ENCODE peak calls at places on chromosome 21, in ten cellular contexts. One of them, this sample, is unnamed.
A peak's percentile ranks its signal among the peaks of the same experiment; 100 is the strongest.

GRCh38 chr21:16588433-16588860 is 858.7 kb downstream of the USP25 start:
- DNase-seq in bronchial epithelial cell: peak; percentile 82
- DNase-seq in brain microvascular endothelial cell: peak; percentile 90
- DNase-seq in cardiac fibroblast: peak; percentile 88
- DNase-seq in sigmoid colon: peak; percentile 85
- DNase-seq in IMR-90: peak; percentile 84
- DNase-seq in thoracic aorta: peak; percentile 13
- DNase-seq in NB4: no peak
- DNase-seq in GM12865: no peak
- DNase-seq in astrocyte of the spinal cord: peak; percentile 81
- DNase-seq in this sample: peak; percentile 70

GRCh38 chr21:41564871-41565281 is 56.9 kb upstream of the TMPRSS2 start:
- DNase-seq in cardiac fibroblast: peak; percentile 86
- DNase-seq in brain microvascular endothelial cell: peak; percentile 35
- DNase-seq in astrocyte of the spinal cord: peak; percentile 7
- DNase-seq in IMR-90: no peak
- DNase-seq in GM12865: peak; percentile 12
- DNase-seq in bronchial epithelial cell: peak; percentile 73
- DNase-seq in thoracic aorta: no peak
- DNase-seq in sigmoid colon: no peak
- DNase-seq in NB4: peak; percentile 26
- DNase-seq in this sample: peak; percentile 90

GRCh38 chr21:33924766-33925100 is 9.1 kb upstream of the ATP5PO start:
- DNase-seq in astrocyte of the spinal cord: no peak
- DNase-seq in cardiac fibroblast: no peak
- DNase-seq in NB4: peak; percentile 19
- DNase-seq in GM12865: no peak
- DNase-seq in thoracic aorta: no peak
- DNase-seq in IMR-90: no peak
- DNase-seq in sigmoid colon: no peak
- DNase-seq in brain microvascular endothelial cell: no peak
- DNase-seq in bronchial epithelial cell: peak; percentile 40
- DNase-seq in this sample: no peak

GRCh38 chr21:33924079-33924765 is 8.6 kb upstream of the ATP5PO start:
- DNase-seq in brain microvascular endothelial cell: peak; percentile 69
- DNase-seq in astrocyte of the spinal cord: peak; percentile 76
- DNase-seq in IMR-90: peak; percentile 72
- DNase-seq in bronchial epithelial cell: peak; percentile 61
- DNase-seq in NB4: peak; percentile 79
- DNase-seq in thoracic aorta: peak; percentile 47
- DNase-seq in GM12865: peak; percentile 91
- DNase-seq in cardiac fibroblast: peak; percentile 87
- DNase-seq in sigmoid colon: peak; percentile 93
- DNase-seq in this sample: peak; percentile 70

GRCh38 chr21:36557316-36557715 is 77.4 kb upstream of the CLDN14 start:
- DNase-seq in brain microvascular endothelial cell: no peak
- DNase-seq in GM12865: no peak
- DNase-seq in IMR-90: no peak
- DNase-seq in cardiac fibroblast: no peak
- DNase-seq in thoracic aorta: no peak
- DNase-seq in NB4: no peak
- DNase-seq in sigmoid colon: no peak
- DNase-seq in astrocyte of the spinal cord: no peak
- DNase-seq in bronchial epithelial cell: no peak
- DNase-seq in this sample: no peak

GRCh38 chr21:16072692-16073091 is 342.9 kb downstream of the USP25 start:
- DNase-seq in astrocyte of the spinal cord: peak; percentile 87
- DNase-seq in IMR-90: peak; percentile 93
- DNase-seq in brain microvascular endothelial cell: peak; percentile 74
- DNase-seq in GM12865: no peak
- DNase-seq in NB4: no peak
- DNase-seq in cardiac fibroblast: peak; percentile 75
- DNase-seq in sigmoid colon: peak; percentile 28
- DNase-seq in bronchial epithelial cell: no peak
- DNase-seq in thoracic aorta: no peak
- DNase-seq in this sample: peak; percentile 89

GRCh38 chr21:41581592-41582228 is 73.8 kb upstream of the TMPRSS2 start:
- DNase-seq in NB4: no peak
- DNase-seq in cardiac fibroblast: no peak
- DNase-seq in IMR-90: no peak
- DNase-seq in bronchial epithelial cell: no peak
- DNase-seq in brain microvascular endothelial cell: no peak
- DNase-seq in GM12865: no peak
- DNase-seq in astrocyte of the spinal cord: no peak
- DNase-seq in thoracic aorta: no peak
- DNase-seq in sigmoid colon: no peak
- DNase-seq in this sample: no peak

GRCh38 chr21:34570315-34570714 is 44.6 kb downstream of the RCAN1 start:
- DNase-seq in cardiac fibroblast: no peak
- DNase-seq in sigmoid colon: no peak
- DNase-seq in NB4: no peak
- DNase-seq in brain microvascular endothelial cell: no peak
- DNase-seq in astrocyte of the spinal cord: no peak
- DNase-seq in bronchial epithelial cell: no peak
- DNase-seq in GM12865: no peak
- DNase-seq in thoracic aorta: no peak
- DNase-seq in IMR-90: no peak
- DNase-seq in this sample: no peak

GRCh38 chr21:41684381-41685245 is 82.2 kb downstream of the RIPK4 start:
- DNase-seq in thoracic aorta: no peak
- DNase-seq in IMR-90: peak; percentile 67
- DNase-seq in sigmoid colon: no peak
- DNase-seq in astrocyte of the spinal cord: peak; percentile 31
- DNase-seq in brain microvascular endothelial cell: peak; percentile 47
- DNase-seq in NB4: no peak
- DNase-seq in cardiac fibroblast: peak; percentile 51
- DNase-seq in GM12865: no peak
- DNase-seq in bronchial epithelial cell: peak; percentile 80
- DNase-seq in this sample: peak; percentile 66

GRCh38 chr21:35920428-35920827 is 139.9 kb downstream of the SETD4 start:
- DNase-seq in bronchial epithelial cell: no peak
- DNase-seq in GM12865: no peak
- DNase-seq in thoracic aorta: no peak
- DNase-seq in NB4: no peak
- DNase-seq in sigmoid colon: no peak
- DNase-seq in cardiac fibroblast: no peak
- DNase-seq in astrocyte of the spinal cord: no peak
- DNase-seq in brain microvascular endothelial cell: no peak
- DNase-seq in IMR-90: no peak
- DNase-seq in this sample: no peak

GRCh38 chr21:38389891-38390290 is 108.4 kb downstream of the ERG start:
- DNase-seq in sigmoid colon: no peak
- DNase-seq in GM12865: no peak
- DNase-seq in astrocyte of the spinal cord: no peak
- DNase-seq in IMR-90: no peak
- DNase-seq in cardiac fibroblast: no peak
- DNase-seq in NB4: no peak
- DNase-seq in thoracic aorta: no peak
- DNase-seq in bronchial epithelial cell: no peak
- DNase-seq in brain microvascular endothelial cell: no peak
- DNase-seq in this sample: peak; percentile 29
- H3K4me3 ChIP-seq in sigmoid colon: no peak overlapping the region
- H3K4me3 ChIP-seq in GM12865: no peak overlapping the region
- H3K4me3 ChIP-seq in astrocyte of the spinal cord: no peak overlapping the region
- H3K4me3 ChIP-seq in IMR-90: no peak overlapping the region
- H3K4me3 ChIP-seq in cardiac fibroblast: no peak overlapping the region
- H3K4me3 ChIP-seq in NB4: no peak overlapping the region
- H3K4me3 ChIP-seq in thoracic aorta: no peak overlapping the region
- H3K4me3 ChIP-seq in bronchial epithelial cell: no peak overlapping the region
- H3K4me3 ChIP-seq in brain microvascular endothelial cell: no peak overlapping the region
- H3K4me3 ChIP-seq in this sample: no peak overlapping the region

GRCh38 chr21:44524412-44525371 is 15.3 kb downstream of the KRTAP10-1 start:
- DNase-seq in sigmoid colon: no peak
- DNase-seq in bronchial epithelial cell: no peak
- DNase-seq in NB4: no peak
- DNase-seq in GM12865: no peak
- DNase-seq in thoracic aorta: no peak
- DNase-seq in cardiac fibroblast: no peak
- DNase-seq in brain microvascular endothelial cell: no peak
- DNase-seq in astrocyte of the spinal cord: no peak
- DNase-seq in IMR-90: no peak
- DNase-seq in this sample: no peak

GRCh38 chr21:44527156-44527982 is 12.6 kb downstream of the KRTAP10-1 start:
- DNase-seq in bronchial epithelial cell: no peak
- DNase-seq in GM12865: no peak
- DNase-seq in NB4: no peak
- DNase-seq in IMR-90: no peak
- DNase-seq in brain microvascular endothelial cell: no peak
- DNase-seq in sigmoid colon: peak; percentile 32
- DNase-seq in cardiac fibroblast: no peak
- DNase-seq in astrocyte of the spinal cord: no peak
- DNase-seq in thoracic aorta: no peak
- DNase-seq in this sample: no peak

GRCh38 chr21:44527983-44528633 is 11.9 kb downstream of the KRTAP10-1 start:
- DNase-seq in thoracic aorta: no peak
- DNase-seq in IMR-90: no peak
- DNase-seq in bronchial epithelial cell: no peak
- DNase-seq in sigmoid colon: peak; percentile 49
- DNase-seq in cardiac fibroblast: no peak
- DNase-seq in GM12865: no peak
- DNase-seq in NB4: no peak
- DNase-seq in brain microvascular endothelial cell: no peak
- DNase-seq in astrocyte of the spinal cord: no peak
- DNase-seq in this sample: no peak

GRCh38 chr21:44525431-44526095 is 14.4 kb downstream of the KRTAP10-1 start:
- DNase-seq in brain microvascular endothelial cell: no peak
- DNase-seq in bronchial epithelial cell: no peak
- DNase-seq in cardiac fibroblast: no peak
- DNase-seq in sigmoid colon: peak; percentile 63
- DNase-seq in thoracic aorta: no peak
- DNase-seq in astrocyte of the spinal cord: no peak
- DNase-seq in NB4: no peak
- DNase-seq in IMR-90: no peak
- DNase-seq in GM12865: no peak
- DNase-seq in this sample: no peak

DNA sequence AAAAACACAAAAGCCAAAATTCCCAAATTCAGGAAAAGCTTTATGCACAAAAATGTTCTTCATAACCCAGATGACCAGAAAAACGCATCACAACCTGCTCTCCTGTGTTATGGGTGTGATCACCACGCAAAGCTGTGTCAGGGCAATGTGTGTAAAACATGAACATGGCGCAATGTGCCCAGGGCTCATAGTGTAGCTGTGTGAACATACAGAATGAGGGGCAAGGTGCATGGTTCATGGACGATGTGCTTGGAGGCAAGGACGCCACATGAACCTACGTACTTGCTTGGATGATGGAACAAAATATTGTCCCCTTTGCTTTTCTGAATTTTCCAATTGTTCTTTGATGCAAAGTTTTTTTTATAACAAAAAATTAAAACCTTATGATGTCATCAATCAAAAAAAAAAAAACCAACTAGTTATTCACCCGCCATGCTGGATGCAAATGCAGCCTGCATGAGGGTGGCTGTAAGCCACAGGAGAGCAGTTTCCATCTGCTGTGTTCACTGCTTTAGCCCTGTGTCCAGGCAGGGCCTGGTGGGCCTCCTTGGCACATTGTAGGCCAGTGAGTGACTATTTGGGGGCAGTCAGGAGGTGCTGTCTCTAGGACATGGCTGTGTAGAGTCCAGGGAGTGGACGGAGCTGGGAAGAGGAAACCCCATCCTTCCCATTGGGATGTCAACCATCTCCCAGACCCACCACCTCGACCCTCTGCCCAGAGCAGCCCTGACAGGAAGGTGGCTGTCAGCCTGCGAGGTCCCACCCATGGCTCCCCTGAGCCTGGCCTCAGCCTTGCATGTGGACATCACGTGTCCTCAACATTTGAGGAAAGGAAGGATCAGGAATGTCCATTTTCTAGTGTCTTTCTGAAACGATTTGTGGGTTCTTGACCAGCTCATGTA is 13.6 kb downstream of the KRTAP10-1 start:
- DNase-seq in thoracic aorta: no peak
- DNase-seq in GM12865: no peak
- DNase-seq in brain microvascular endothelial cell: no peak
- DNase-seq in bronchial epithelial cell: no peak
- DNase-seq in IMR-90: no peak
- DNase-seq in astrocyte of the spinal cord: no peak
- DNase-seq in NB4: no peak
- DNase-seq in sigmoid colon: peak; percentile 54
- DNase-seq in cardiac fibroblast: no peak
- DNase-seq in this sample: no peak
- TF ChIP-seq CTCF in thoracic aorta: no peak
- TF ChIP-seq CTCF in GM12865: no peak
- TF ChIP-seq CTCF in brain microvascular endothelial cell: no peak
- TF ChIP-seq CTCF in bronchial epithelial cell: no peak
- TF ChIP-seq CTCF in IMR-90: no peak
- TF ChIP-seq CTCF in astrocyte of the spinal cord: no peak
- TF ChIP-seq CTCF in NB4: no peak
- TF ChIP-seq CTCF in sigmoid colon: no peak
- TF ChIP-seq CTCF in cardiac fibroblast: no peak
- TF ChIP-seq CTCF in this sample: no peak

DNA sequence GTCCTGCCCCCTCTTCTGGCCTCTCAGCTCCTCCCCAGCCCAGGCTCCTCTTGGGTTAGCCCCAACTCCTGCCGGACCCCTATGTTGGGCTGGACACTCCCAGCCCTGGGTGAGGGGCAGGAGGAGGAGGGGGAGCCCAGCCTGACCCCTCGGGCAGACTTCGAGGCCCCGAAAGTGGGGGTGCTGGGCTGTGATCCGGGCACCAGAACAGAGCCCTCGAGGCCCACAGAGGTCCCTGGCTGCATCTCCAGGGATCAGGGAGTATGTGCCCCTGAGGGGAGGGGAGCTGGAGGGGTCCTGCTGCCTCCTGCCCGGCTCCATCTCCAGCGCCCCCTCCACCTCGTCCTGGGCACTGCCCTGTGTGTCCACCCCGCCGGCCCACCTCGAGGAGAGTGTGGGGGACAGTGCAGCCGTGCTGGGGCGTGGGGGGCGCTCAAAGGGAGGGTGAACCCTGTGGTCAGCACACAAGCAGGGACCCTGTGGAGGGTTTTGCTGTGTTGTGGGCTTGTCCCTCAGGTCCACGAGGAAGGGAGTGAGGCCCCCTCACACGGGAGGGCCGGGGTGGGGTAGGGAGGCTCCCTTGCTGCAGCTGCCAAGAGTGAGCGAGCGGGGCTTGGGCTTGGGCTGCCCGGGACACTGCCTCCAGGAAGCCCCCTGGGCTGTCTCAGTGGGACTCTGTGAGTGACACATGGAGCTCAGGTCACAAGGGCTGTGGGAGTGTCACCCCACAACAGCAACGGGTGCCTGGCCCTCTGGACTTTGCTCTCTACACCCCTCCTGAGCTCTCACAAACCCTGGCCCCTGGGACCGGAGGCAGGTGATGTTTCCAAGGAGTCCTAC is 54.4 kb downstream of the COL18A1 start:
- DNase-seq in bronchial epithelial cell: no peak
- DNase-seq in thoracic aorta: no peak
- DNase-seq in sigmoid colon: peak; percentile 57
- DNase-seq in NB4: no peak
- DNase-seq in IMR-90: no peak
- DNase-seq in cardiac fibroblast: no peak
- DNase-seq in GM12865: no peak
- DNase-seq in astrocyte of the spinal cord: no peak
- DNase-seq in brain microvascular endothelial cell: no peak
- DNase-seq in this sample: no peak
- H3K4me3 ChIP-seq in bronchial epithelial cell: no peak overlapping the region
- H3K4me3 ChIP-seq in thoracic aorta: no peak overlapping the region
- H3K4me3 ChIP-seq in sigmoid colon: no peak overlapping the region
- H3K4me3 ChIP-seq in NB4: no peak overlapping the region
- H3K4me3 ChIP-seq in IMR-90: no peak overlapping the region
- H3K4me3 ChIP-seq in cardiac fibroblast: no peak overlapping the region
- H3K4me3 ChIP-seq in GM12865: no peak overlapping the region
- H3K4me3 ChIP-seq in astrocyte of the spinal cord: no peak overlapping the region
- H3K4me3 ChIP-seq in brain microvascular endothelial cell: no peak overlapping the region
- H3K4me3 ChIP-seq in this sample: no peak overlapping the region

GRCh38 chr21:31509108-31510017 is 150.1 kb upstream of the SOD1 start:
- DNase-seq in IMR-90: no peak
- DNase-seq in thoracic aorta: no peak
- DNase-seq in sigmoid colon: no peak
- DNase-seq in astrocyte of the spinal cord: peak; percentile 53
- DNase-seq in NB4: peak; percentile 67
- DNase-seq in bronchial epithelial cell: peak; percentile 67
- DNase-seq in brain microvascular endothelial cell: peak; percentile 63
- DNase-seq in cardiac fibroblast: peak; percentile 11
- DNase-seq in GM12865: peak; percentile 58
- DNase-seq in this sample: no peak
- TF ChIP-seq CTCF in IMR-90: no peak
- TF ChIP-seq CTCF in thoracic aorta: no peak
- TF ChIP-seq CTCF in sigmoid colon: no peak
- TF ChIP-seq CTCF in astrocyte of the spinal cord: peak; percentile 43
- TF ChIP-seq CTCF in NB4: peak; percentile 36
- TF ChIP-seq CTCF in bronchial epithelial cell: peak; percentile 56
- TF ChIP-seq CTCF in brain microvascular endothelial cell: peak; percentile 72
- TF ChIP-seq CTCF in cardiac fibroblast: no peak
- TF ChIP-seq CTCF in GM12865: peak; percentile 9
- TF ChIP-seq CTCF in this sample: no peak

This sample was measured in AG10803.